ENCODE peak calls at places on chromosomes 5 and 9, in seven cellular contexts. Y is germinal center, L is CMK, R is T-cell, G is amniotic epithelial cell, I is M059J, T is nucleus accumbens. K is an unnamed sample.

GRCh38 chr9:91431485-91431884 is 7.9 kb upstream of the NFIL3 start:
- DNase-seq in Y (no peak), L (no peak), R (no peak), G (no peak), I (no peak), T (no peak), K (no peak)

GRCh38 chr5:176535655-176536131 is 1.5 kb downstream of the RNF44 start:
- DNase-seq in Y (no peak), L (no peak), R (no peak), G (no peak), I (no peak), T (no peak), K (no peak)

GRCh38 chr5:155729684-155730059 is 597.3 kb upstream of the SGCD start:
- DNase-seq in Y (no peak), L (no peak), R (no peak), G (no peak), I (no peak), T (peak; percentile 63), K (no peak)

GRCh38 chr9:100196828-100197227 is 97.8 kb downstream of the INVS start:
- DNase-seq in Y (no peak), L (no peak), R (no peak), G (no peak), I (no peak), T (no peak), K (no peak)

GRCh38 chr9:121333950-121334773 is 35.9 kb downstream of the STOM start:
- DNase-seq in Y (no peak), L (peak; percentile 94), R (no peak), G (no peak), I (no peak), T (no peak), K (no peak)

GRCh38 chr9:136052433-136052880 is 42.6 kb downstream of the NACC2 start:
- DNase-seq in Y (no peak), L (no peak), R (no peak), G (no peak), I (peak; percentile 83), T (no peak), K (no peak)

GRCh38 chr5:136195971-136196577 is 3.1 kb upstream of the SMIM32 start:
- DNase-seq in Y (no peak), L (no peak), R (no peak), G (peak; percentile 7), I (no peak), T (no peak), K (peak; percentile 22)

GRCh38 chr5:168409601-168410458 is 76.4 kb upstream of the RARS1 start:
- DNase-seq in Y (no peak), L (no peak), R (no peak), G (peak; percentile 99), I (peak; percentile 79), T (no peak), K (no peak)

K was measured in NCI-H1092.